ENCODE peak calls at places on chromosomes 4 and X, in five cellular contexts. One of them, this sample, is unnamed.

GRCh38 chr4:3322059-3322550 is 29.3 kb downstream of the RGS12 start:
- DNase-seq in dorsolateral prefrontal cortex: peak
- DNase-seq in ureter: no peak
- DNase-seq in cardiac muscle cell: peak
- DNase-seq in endothelial cell: no peak
- DNase-seq in this sample: no peak

GRCh38 chr4:168335621-168336020 is 17.1 kb upstream of the DDX60 start:
- DNase-seq in cardiac muscle cell: peak
- DNase-seq in ureter: no peak
- DNase-seq in dorsolateral prefrontal cortex: no peak
- DNase-seq in endothelial cell: no peak
- DNase-seq in this sample: no peak

GRCh38 chr4:183200453-183200852 is 101.4 kb downstream of the WWC2 start:
- DNase-seq in dorsolateral prefrontal cortex: peak
- DNase-seq in ureter: peak
- DNase-seq in cardiac muscle cell: no peak
- DNase-seq in endothelial cell: no peak
- DNase-seq in this sample: no peak

GRCh38 chr4:158778712-158779111 is 9.9 kb downstream of the FNIP2 start:
- DNase-seq in ureter: no peak
- DNase-seq in dorsolateral prefrontal cortex: no peak
- DNase-seq in cardiac muscle cell: no peak
- DNase-seq in endothelial cell: no peak
- DNase-seq in this sample: no peak

GRCh38 chr4:85370400-85371032 is 104.4 kb upstream of the ARHGAP24 start:
- DNase-seq in ureter: no peak
- DNase-seq in cardiac muscle cell: peak
- DNase-seq in endothelial cell: peak
- DNase-seq in dorsolateral prefrontal cortex: peak
- DNase-seq in this sample: peak

GRCh38 chr4:76341063-76341462 is 34.5 kb downstream of the STBD1 start:
- DNase-seq in endothelial cell: no peak
- DNase-seq in ureter: no peak
- DNase-seq in dorsolateral prefrontal cortex: no peak
- DNase-seq in cardiac muscle cell: peak
- DNase-seq in this sample: no peak

GRCh38 chrX:41265615-41266014 is 68.3 kb upstream of the DDX3X start:
- DNase-seq in endothelial cell: no peak
- DNase-seq in ureter: no peak
- DNase-seq in cardiac muscle cell: no peak
- DNase-seq in dorsolateral prefrontal cortex: peak
- DNase-seq in this sample: no peak

GRCh38 chr4:123397276-123398150 is 918 bp downstream of the SPRY1 start:
- DNase-seq in cardiac muscle cell: peak
- DNase-seq in ureter: peak
- DNase-seq in endothelial cell: peak
- DNase-seq in dorsolateral prefrontal cortex: no peak
- DNase-seq in this sample: peak

GRCh38 chrX:37883196-37883595 is 35.8 kb upstream of the DYNLT3 start:
- DNase-seq in ureter: no peak
- DNase-seq in cardiac muscle cell: no peak
- DNase-seq in endothelial cell: no peak
- DNase-seq in dorsolateral prefrontal cortex: no peak
- DNase-seq in this sample: no peak

GRCh38 chr4:7654550-7655266 is 220.0 kb upstream of the PSAPL1 start:
- DNase-seq in endothelial cell: no peak
- DNase-seq in cardiac muscle cell: no peak
- DNase-seq in ureter: no peak
- DNase-seq in dorsolateral prefrontal cortex: no peak
- DNase-seq in this sample: no peak

This sample was measured in NAMALWA.